ENCODE peak calls at places on chromosomes 4 and X, in six cellular contexts. One of them, this sample, is unnamed.

GRCh38 chr4:176217510-176217909 is 22.1 kb upstream of the SPATA4 start:
- DNase-seq in left ventricle myocardium inferior: no peak
- DNase-seq in GDM1: no peak
- DNase-seq in neural crest cell: no peak
- DNase-seq in non-pigmented ciliary epithelial cell: no peak
- DNase-seq in NCI-H1092: no peak
- DNase-seq in this sample: no peak

GRCh38 chr4:33780952-33781655 is 2463.2 kb downstream of the ARAP2 start:
- DNase-seq in left ventricle myocardium inferior: no peak
- DNase-seq in GDM1: no peak
- DNase-seq in neural crest cell: no peak
- DNase-seq in non-pigmented ciliary epithelial cell: peak; percentile 31
- DNase-seq in NCI-H1092: no peak
- DNase-seq in this sample: no peak

GRCh38 chr4:92091335-92091734 is 212.4 kb upstream of the GRID2 start:
- DNase-seq in left ventricle myocardium inferior: no peak
- DNase-seq in GDM1: no peak
- DNase-seq in neural crest cell: no peak
- DNase-seq in non-pigmented ciliary epithelial cell: no peak
- DNase-seq in NCI-H1092: no peak
- DNase-seq in this sample: peak; percentile 32

GRCh38 chr4:94235825-94236224 is 28.2 kb downstream of the SMARCAD1 start:
- DNase-seq in left ventricle myocardium inferior: no peak
- DNase-seq in GDM1: no peak
- DNase-seq in neural crest cell: no peak
- DNase-seq in non-pigmented ciliary epithelial cell: no peak
- DNase-seq in NCI-H1092: no peak
- DNase-seq in this sample: no peak

GRCh38 chrX:45143455-45143854 is 57.2 kb downstream of the DIPK2B start:
- DNase-seq in left ventricle myocardium inferior: no peak
- DNase-seq in GDM1: no peak
- DNase-seq in neural crest cell: no peak
- DNase-seq in non-pigmented ciliary epithelial cell: no peak
- DNase-seq in NCI-H1092: no peak
- DNase-seq in this sample: no peak

GRCh38 chrX:16628954-16629595 is 20.9 kb upstream of the S100G start:
- DNase-seq in left ventricle myocardium inferior: no peak
- DNase-seq in GDM1: no peak
- DNase-seq in neural crest cell: no peak
- DNase-seq in non-pigmented ciliary epithelial cell: no peak
- DNase-seq in NCI-H1092: no peak
- DNase-seq in this sample: no peak

GRCh38 chr4:184941671-184942070 is 76.6 kb upstream of the HELT start:
- DNase-seq in left ventricle myocardium inferior: no peak
- DNase-seq in GDM1: no peak
- DNase-seq in neural crest cell: no peak
- DNase-seq in non-pigmented ciliary epithelial cell: no peak
- DNase-seq in NCI-H1092: no peak
- DNase-seq in this sample: no peak

GRCh38 chr4:20253799-20254409 is 2.2 kb downstream of the SLIT2 start:
- DNase-seq in left ventricle myocardium inferior: peak; percentile 33
- DNase-seq in GDM1: no peak
- DNase-seq in neural crest cell: no peak
- DNase-seq in non-pigmented ciliary epithelial cell: no peak
- DNase-seq in NCI-H1092: no peak
- DNase-seq in this sample: no peak

GRCh38 chr4:83207497-83208105 is 77.0 kb downstream of the COQ2 start:
- DNase-seq in left ventricle myocardium inferior: no peak
- DNase-seq in GDM1: no peak
- DNase-seq in neural crest cell: no peak
- DNase-seq in non-pigmented ciliary epithelial cell: peak; percentile 44
- DNase-seq in NCI-H1092: no peak
- DNase-seq in this sample: peak; percentile 30

GRCh38 chr4:147682755-147683154 is 1.2 kb downstream of the PRMT9 start:
- DNase-seq in left ventricle myocardium inferior: no peak
- DNase-seq in GDM1: no peak
- DNase-seq in neural crest cell: no peak
- DNase-seq in non-pigmented ciliary epithelial cell: no peak
- DNase-seq in NCI-H1092: no peak
- DNase-seq in this sample: no peak

GRCh38 chrX:69192603-69193002 is 27.4 kb upstream of the PJA1 start:
- DNase-seq in left ventricle myocardium inferior: no peak
- DNase-seq in GDM1: no peak
- DNase-seq in neural crest cell: no peak
- DNase-seq in non-pigmented ciliary epithelial cell: no peak
- DNase-seq in NCI-H1092: no peak
- DNase-seq in this sample: no peak

GRCh38 chr4:8607603-8608481 is 15.3 kb downstream of the CPZ start:
- DNase-seq in left ventricle myocardium inferior: no peak
- DNase-seq in GDM1: peak; percentile 10
- DNase-seq in neural crest cell: peak; percentile 90
- DNase-seq in non-pigmented ciliary epithelial cell: no peak
- DNase-seq in NCI-H1092: no peak
- DNase-seq in this sample: peak; percentile 53

GRCh38 chrX:44568196-44568595 is 25.5 kb upstream of the FUNDC1 start:
- DNase-seq in left ventricle myocardium inferior: no peak
- DNase-seq in GDM1: no peak
- DNase-seq in neural crest cell: no peak
- DNase-seq in non-pigmented ciliary epithelial cell: no peak
- DNase-seq in NCI-H1092: no peak
- DNase-seq in this sample: no peak

GRCh38 chrX:106933538-106933961 is 13.3 kb downstream of the CLDN2 start:
- DNase-seq in left ventricle myocardium inferior: peak; percentile 11
- DNase-seq in GDM1: no peak
- DNase-seq in neural crest cell: no peak
- DNase-seq in non-pigmented ciliary epithelial cell: no peak
- DNase-seq in NCI-H1092: no peak
- DNase-seq in this sample: no peak

GRCh38 chr4:137193564-137193963 is 338.7 kb downstream of the PCDH18 start:
- DNase-seq in left ventricle myocardium inferior: no peak
- DNase-seq in GDM1: no peak
- DNase-seq in neural crest cell: no peak
- DNase-seq in non-pigmented ciliary epithelial cell: no peak
- DNase-seq in NCI-H1092: no peak
- DNase-seq in this sample: no peak

GRCh38 chr4:14924080-14924916 is 78.0 kb upstream of the CPEB2 start:
- DNase-seq in left ventricle myocardium inferior: no peak
- DNase-seq in GDM1: no peak
- DNase-seq in neural crest cell: no peak
- DNase-seq in non-pigmented ciliary epithelial cell: no peak
- DNase-seq in NCI-H1092: no peak
- DNase-seq in this sample: no peak

GRCh38 chr4:88737304-88738015 is 39.8 kb upstream of the NAP1L5 start:
- DNase-seq in left ventricle myocardium inferior: no peak
- DNase-seq in GDM1: no peak
- DNase-seq in neural crest cell: no peak
- DNase-seq in non-pigmented ciliary epithelial cell: no peak
- DNase-seq in NCI-H1092: no peak
- DNase-seq in this sample: peak; percentile 15

GRCh38 chr4:101211146-101211553 is 136.2 kb downstream of the PPP3CA start:
- DNase-seq in left ventricle myocardium inferior: no peak
- DNase-seq in GDM1: no peak
- DNase-seq in neural crest cell: no peak
- DNase-seq in non-pigmented ciliary epithelial cell: no peak
- DNase-seq in NCI-H1092: no peak
- DNase-seq in this sample: peak; percentile 38

GRCh38 chr4:31545330-31545729 is 825.2 kb downstream of the PCDH7 start:
- DNase-seq in left ventricle myocardium inferior: no peak
- DNase-seq in GDM1: no peak
- DNase-seq in neural crest cell: no peak
- DNase-seq in non-pigmented ciliary epithelial cell: no peak
- DNase-seq in NCI-H1092: no peak
- DNase-seq in this sample: no peak

GRCh38 chr4:89549907-89550306 is 242.3 kb upstream of the GPRIN3 start:
- DNase-seq in left ventricle myocardium inferior: no peak
- DNase-seq in GDM1: no peak
- DNase-seq in neural crest cell: no peak
- DNase-seq in non-pigmented ciliary epithelial cell: no peak
- DNase-seq in NCI-H1092: no peak
- DNase-seq in this sample: no peak

GRCh38 chr4:89251396-89251795 is 56.2 kb downstream of the GPRIN3 start:
- DNase-seq in left ventricle myocardium inferior: no peak
- DNase-seq in GDM1: no peak
- DNase-seq in neural crest cell: no peak
- DNase-seq in non-pigmented ciliary epithelial cell: no peak
- DNase-seq in NCI-H1092: no peak
- DNase-seq in this sample: no peak

GRCh38 chr4:184471872-184472539 is 2.3 kb downstream of the IRF2 start:
- DNase-seq in left ventricle myocardium inferior: no peak
- DNase-seq in GDM1: no peak
- DNase-seq in neural crest cell: no peak
- DNase-seq in non-pigmented ciliary epithelial cell: no peak
- DNase-seq in NCI-H1092: no peak
- DNase-seq in this sample: peak; percentile 16

GRCh38 chr4:19146038-19146437 is 1105.7 kb upstream of the SLIT2 start:
- DNase-seq in left ventricle myocardium inferior: no peak
- DNase-seq in GDM1: no peak
- DNase-seq in neural crest cell: no peak
- DNase-seq in non-pigmented ciliary epithelial cell: no peak
- DNase-seq in NCI-H1092: no peak
- DNase-seq in this sample: no peak

GRCh38 chrX:44094821-44095530 is 121.8 kb upstream of the NDP start:
- DNase-seq in left ventricle myocardium inferior: no peak
- DNase-seq in GDM1: no peak
- DNase-seq in neural crest cell: no peak
- DNase-seq in non-pigmented ciliary epithelial cell: no peak
- DNase-seq in NCI-H1092: no peak
- DNase-seq in this sample: no peak

GRCh38 chr4:176363072-176363471 is 43.3 kb downstream of the SPCS3 start:
- DNase-seq in left ventricle myocardium inferior: no peak
- DNase-seq in GDM1: no peak
- DNase-seq in neural crest cell: no peak
- DNase-seq in non-pigmented ciliary epithelial cell: no peak
- DNase-seq in NCI-H1092: no peak
- DNase-seq in this sample: no peak

GRCh38 chr4:142367326-142368188 is 478.5 kb downstream of the INPP4B start:
- DNase-seq in left ventricle myocardium inferior: no peak
- DNase-seq in GDM1: no peak
- DNase-seq in neural crest cell: no peak
- DNase-seq in non-pigmented ciliary epithelial cell: no peak
- DNase-seq in NCI-H1092: no peak
- DNase-seq in this sample: no peak

GRCh38 chr4:175424111-175424510 is 388.0 kb downstream of the GPM6A start:
- DNase-seq in left ventricle myocardium inferior: no peak
- DNase-seq in GDM1: no peak
- DNase-seq in neural crest cell: no peak
- DNase-seq in non-pigmented ciliary epithelial cell: no peak
- DNase-seq in NCI-H1092: no peak
- DNase-seq in this sample: no peak

GRCh38 chr4:128846063-128846462 is 36.6 kb downstream of the JADE1 start:
- DNase-seq in left ventricle myocardium inferior: no peak
- DNase-seq in GDM1: no peak
- DNase-seq in neural crest cell: no peak
- DNase-seq in non-pigmented ciliary epithelial cell: no peak
- DNase-seq in NCI-H1092: peak; percentile 9
- DNase-seq in this sample: no peak

GRCh38 chr4:38414410-38414809 is 249.6 kb upstream of the KLF3 start:
- DNase-seq in left ventricle myocardium inferior: no peak
- DNase-seq in GDM1: no peak
- DNase-seq in neural crest cell: no peak
- DNase-seq in non-pigmented ciliary epithelial cell: no peak
- DNase-seq in NCI-H1092: no peak
- DNase-seq in this sample: no peak